ENCODE peak calls at places on chromosomes 6 and 20, in nine cellular contexts. I is small intestine, S is fibroblast of mammary gland, A is Ammon's horn, F is H4, R is HT-29, D is NCI-H2081, J is endothelial cell, U is NAMALWA. T is an unnamed sample.

GRCh38 chr6:118712955-118713354 is 61.6 kb upstream of the CEP85L start:
- DNase-seq in I (no peak), S (peak; percentile 70), A (peak; percentile 28), F (no peak), R (no peak), D (no peak), J (no peak), U (no peak), T (no peak)

GRCh38 chr6:160004018-160004417 is 35.1 kb downstream of the IGF2R start:
- DNase-seq in I (no peak), S (no peak), A (no peak), F (no peak), R (no peak), D (no peak), J (no peak), U (no peak), T (no peak)

GRCh38 chr6:89487864-89488263 is 54.9 kb downstream of the ANKRD6 start:
- DNase-seq in I (no peak), S (no peak), A (no peak), F (no peak), R (no peak), D (no peak), J (no peak), U (no peak), T (no peak)

GRCh38 chr20:62584671-62585512 is 57.4 kb upstream of the SLCO4A1 start:
- DNase-seq in I (no peak), S (no peak), A (no peak), F (no peak), R (no peak), D (no peak), J (no peak), U (no peak), T (no peak)

GRCh38 chr6:155524249-155524651 is 68.6 kb upstream of the NOX3 start:
- DNase-seq in I (no peak), S (peak; percentile 94), A (no peak), F (no peak), R (no peak), D (no peak), J (no peak), U (no peak), T (no peak)

GRCh38 chr6:119172813-119173212 is 94.3 kb upstream of the FAM184A start:
- DNase-seq in I (no peak), S (peak; percentile 72), A (no peak), F (no peak), R (no peak), D (no peak), J (no peak), U (no peak), T (no peak)

GRCh38 chr6:20907486-20908071 is 373.3 kb downstream of the CDKAL1 start:
- DNase-seq in I (no peak), S (no peak), A (peak; percentile 3), F (no peak), R (no peak), D (no peak), J (no peak), U (no peak), T (no peak)

GRCh38 chr6:42249279-42249678 is 31.6 kb upstream of the MRPS10 start:
- DNase-seq in I (no peak), S (peak; percentile 54), A (peak; percentile 42), F (no peak), R (no peak), D (no peak), J (no peak), U (no peak), T (no peak)

T was measured in 8988T.